ENCODE peak calls at places on chromosome 3, in four cellular contexts. One of them, this sample, is unnamed.

GRCh38 chr3:139227165-139227564 is 116.7 kb upstream of the MRPS22 start:
- DNase-seq in K562: no peak
- DNase-seq in HepG2: no peak
- DNase-seq in GM12878: no peak
- DNase-seq in this sample: no peak

GRCh38 chr3:195911041-195911945 is 2.9 kb upstream of the TNK2 start:
- DNase-seq in K562: no peak
- DNase-seq in HepG2: no peak
- DNase-seq in GM12878: no peak
- DNase-seq in this sample: no peak

GRCh38 chr3:11379238-11379823 is 107.1 kb downstream of the ATG7 start:
- DNase-seq in K562: no peak
- DNase-seq in HepG2: peak; percentile 24
- DNase-seq in GM12878: peak; percentile 13
- DNase-seq in this sample: no peak

GRCh38 chr3:79253704-79254103 is 514.1 kb downstream of the ROBO1 start:
- DNase-seq in HepG2: no peak
- DNase-seq in GM12878: no peak
- DNase-seq in K562: no peak
- DNase-seq in this sample: no peak

GRCh38 chr3:147652682-147653081 is 243.5 kb downstream of the ZIC1 start:
- DNase-seq in HepG2: no peak
- DNase-seq in K562: no peak
- DNase-seq in GM12878: no peak
- DNase-seq in this sample: no peak

GRCh38 chr3:176693416-176693815 is 503.9 kb downstream of the TBL1XR1 start:
- DNase-seq in GM12878: no peak
- DNase-seq in HepG2: no peak
- DNase-seq in K562: no peak
- DNase-seq in this sample: no peak

GRCh38 chr3:70916375-70917055 is 604.1 kb upstream of the MDFIC2 start:
- DNase-seq in HepG2: peak; percentile 69
- DNase-seq in K562: peak; percentile 15
- DNase-seq in GM12878: no peak
- DNase-seq in this sample: no peak

GRCh38 chr3:144045766-144046165 is 74.1 kb downstream of the DIPK2A start:
- DNase-seq in GM12878: no peak
- DNase-seq in K562: no peak
- DNase-seq in HepG2: no peak
- DNase-seq in this sample: no peak

GRCh38 chr3:171374661-171375285 is 85.4 kb downstream of the TNIK start:
- DNase-seq in GM12878: no peak
- DNase-seq in K562: peak; percentile 21
- DNase-seq in HepG2: no peak
- DNase-seq in this sample: no peak

GRCh38 chr3:146166450-146167222 is 5.7 kb upstream of the PLOD2 start:
- DNase-seq in GM12878: no peak
- DNase-seq in K562: no peak
- DNase-seq in HepG2: peak; percentile 58
- DNase-seq in this sample: no peak

GRCh38 chr3:40200754-40201316 is 108.7 kb upstream of the EIF1B start:
- DNase-seq in K562: no peak
- DNase-seq in HepG2: no peak
- DNase-seq in GM12878: no peak
- DNase-seq in this sample: no peak

GRCh38 chr3:40337136-40338108 is 27.9 kb downstream of the EIF1B start:
- DNase-seq in K562: peak; percentile 45
- DNase-seq in HepG2: no peak
- DNase-seq in GM12878: no peak
- DNase-seq in this sample: no peak

GRCh38 chr3:48013288-48013980 is 2.8 kb downstream of the MAP4 start:
- DNase-seq in K562: peak; percentile 40
- DNase-seq in GM12878: no peak
- DNase-seq in HepG2: peak; percentile 82
- DNase-seq in this sample: no peak

GRCh38 chr3:68931406-68932149 is 769 bp downstream of the TAFA4 start:
- DNase-seq in K562: no peak
- DNase-seq in GM12878: no peak
- DNase-seq in HepG2: no peak
- DNase-seq in this sample: peak; percentile 35

GRCh38 chr3:23272820-23273219 is 69.7 kb downstream of the UBE2E2 start:
- DNase-seq in HepG2: no peak
- DNase-seq in K562: no peak
- DNase-seq in GM12878: no peak
- DNase-seq in this sample: no peak

GRCh38 chr3:191882289-191882688 is 421.3 kb downstream of the PYDC2 start:
- DNase-seq in K562: no peak
- DNase-seq in HepG2: no peak
- DNase-seq in GM12878: no peak
- DNase-seq in this sample: no peak

GRCh38 chr3:95588473-95588872 is 1225.9 kb upstream of the EPHA6 start:
- DNase-seq in GM12878: no peak
- DNase-seq in HepG2: no peak
- DNase-seq in K562: no peak
- DNase-seq in this sample: no peak

GRCh38 chr3:186038360-186038759 is 70.5 kb downstream of the ETV5 start:
- DNase-seq in HepG2: peak; percentile 11
- DNase-seq in K562: no peak
- DNase-seq in GM12878: no peak
- DNase-seq in this sample: no peak

GRCh38 chr3:174417568-174417967 is 441.6 kb upstream of the NAALADL2 start:
- DNase-seq in HepG2: no peak
- DNase-seq in K562: no peak
- DNase-seq in GM12878: no peak
- DNase-seq in this sample: no peak

GRCh38 chr3:69944931-69945493 is 54.5 kb upstream of the SAMMSON start:
- DNase-seq in HepG2: no peak
- DNase-seq in GM12878: no peak
- DNase-seq in K562: no peak
- DNase-seq in this sample: no peak

GRCh38 chr3:46865034-46865507 is 1.8 kb upstream of the MYL3 start:
- DNase-seq in K562: no peak
- DNase-seq in HepG2: no peak
- DNase-seq in GM12878: no peak
- DNase-seq in this sample: no peak

GRCh38 chr3:173993299-173993698 is 595.8 kb downstream of the NLGN1 start:
- DNase-seq in K562: no peak
- DNase-seq in GM12878: no peak
- DNase-seq in HepG2: peak; percentile 1
- DNase-seq in this sample: no peak

DNA sequence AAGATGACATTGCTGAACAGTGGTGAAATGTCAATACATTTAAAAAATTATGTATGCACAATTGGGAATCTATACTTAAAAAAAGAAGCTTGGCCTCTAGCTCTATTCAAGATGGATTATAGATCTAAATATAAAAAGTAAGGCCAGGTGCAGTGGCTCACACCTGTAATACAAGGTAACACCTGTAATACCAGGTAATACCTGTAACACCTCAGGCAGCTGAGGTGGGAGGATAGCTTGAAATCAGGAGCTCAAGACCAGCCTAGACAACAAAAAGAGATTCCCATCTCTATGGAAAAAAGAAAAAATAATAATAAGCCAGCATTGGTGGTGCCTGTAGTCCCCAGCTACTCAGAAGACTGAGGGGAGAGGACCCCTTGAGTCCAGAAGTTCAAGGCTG is 45.5 kb downstream of the ZBTB11 start:
- DNase-seq in HepG2: no peak
- DNase-seq in K562: no peak
- DNase-seq in GM12878: no peak
- DNase-seq in this sample: no peak
- TF ChIP-seq TCF7 in HepG2: no peak
- TF ChIP-seq TCF7 in K562: no peak
- TF ChIP-seq TCF7 in GM12878: no peak
- TF ChIP-seq TCF7 in this sample: no peak

GRCh38 chr3:72127843-72128242 is 342.9 kb upstream of the PROK2 start:
- DNase-seq in HepG2: no peak
- DNase-seq in K562: no peak
- DNase-seq in GM12878: no peak
- DNase-seq in this sample: no peak
- TF ChIP-seq USF2 in HepG2: no peak
- TF ChIP-seq USF2 in K562: no peak
- TF ChIP-seq USF2 in GM12878: no peak
- TF ChIP-seq USF2 in this sample: no peak

GRCh38 chr3:179962617-179963387 is 73.9 kb downstream of the PEX5L start:
- DNase-seq in K562: no peak
- DNase-seq in HepG2: no peak
- DNase-seq in GM12878: no peak
- DNase-seq in this sample: no peak

GRCh38 chr3:179969525-179969924 is 67.2 kb downstream of the PEX5L start:
- DNase-seq in GM12878: peak; percentile 54
- DNase-seq in HepG2: no peak
- DNase-seq in K562: no peak
- DNase-seq in this sample: no peak

GRCh38 chr3:179964867-179965266 is 71.9 kb downstream of the PEX5L start:
- DNase-seq in GM12878: no peak
- DNase-seq in K562: no peak
- DNase-seq in HepG2: no peak
- DNase-seq in this sample: no peak

GRCh38 chr3:179971280-179971679 is 65.5 kb downstream of the PEX5L start:
- DNase-seq in K562: no peak
- DNase-seq in HepG2: no peak
- DNase-seq in GM12878: no peak
- DNase-seq in this sample: no peak

DNA sequence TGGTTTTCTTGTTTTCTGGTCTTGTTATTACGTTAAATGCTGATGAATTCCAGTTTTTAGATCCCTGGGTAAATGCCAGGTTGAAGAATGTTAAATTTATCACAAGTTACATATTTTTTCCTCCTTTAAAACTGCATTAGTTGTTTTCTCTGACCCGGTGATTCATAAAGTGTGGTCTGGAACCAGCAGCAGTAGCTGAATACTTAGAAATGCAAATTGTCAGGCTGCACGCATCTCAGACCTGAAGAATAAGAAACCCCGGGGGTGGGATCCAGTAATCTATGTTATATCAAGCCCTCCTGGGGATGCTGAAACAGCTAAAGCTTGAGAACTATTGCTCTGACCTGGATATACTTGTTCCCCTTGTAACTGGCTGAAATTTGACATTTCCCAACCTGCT is 69.1 kb downstream of the PEX5L start:
- DNase-seq in GM12878: no peak
- DNase-seq in K562: no peak
- DNase-seq in HepG2: no peak
- DNase-seq in this sample: no peak
- TF ChIP-seq CREB1 in GM12878: no peak
- TF ChIP-seq CREB1 in K562: no peak
- TF ChIP-seq CREB1 in HepG2: no peak
- TF ChIP-seq CREB1 in this sample: no peak

DNA sequence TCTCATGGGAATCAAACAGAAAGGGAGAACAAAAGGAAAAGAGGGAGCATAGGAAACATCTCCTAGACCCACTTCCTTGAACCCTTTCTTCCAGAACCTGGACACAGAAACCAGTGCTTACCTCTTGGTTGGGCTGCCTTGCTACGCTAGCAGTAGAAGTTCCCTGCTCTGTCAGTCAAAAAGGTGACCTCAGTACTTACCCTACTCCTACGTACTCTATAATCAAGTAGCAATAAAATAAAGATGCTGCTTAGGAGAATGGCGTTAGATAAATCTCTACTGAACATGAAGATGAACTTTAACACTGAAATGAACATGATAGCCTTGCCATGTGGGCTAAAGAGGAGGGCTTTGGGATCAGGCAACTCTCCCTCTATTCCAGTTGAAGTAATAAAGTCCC is 7.4 kb downstream of the VEPH1 start:
- DNase-seq in GM12878: no peak
- DNase-seq in HepG2: no peak
- DNase-seq in K562: no peak
- DNase-seq in this sample: no peak
- TF ChIP-seq TCF7 in GM12878: no peak
- TF ChIP-seq TCF7 in HepG2: no peak
- TF ChIP-seq TCF7 in K562: no peak
- TF ChIP-seq TCF7 in this sample: no peak

This sample was measured in WTC11.